ENCODE peak calls at places on chromosomes 3 and 15, in six cellular contexts. One of them, this sample, is unnamed. For H3K36me3 and H3K9me3, the result is how much of the 10 kb centered on the place peaks cover.

GRCh38 chr3:127483902-127484591 is 106.5 kb downstream of the TPRA1 start:
- DNase-seq in body of pancreas: no peak
- DNase-seq in SJSA1: peak
- DNase-seq in thoracic aorta: no peak
- DNase-seq in WERI-Rb-1: no peak
- DNase-seq in HepG2: no peak
- DNase-seq in this sample: no peak

GRCh38 chr3:25548836-25549235 is 115.9 kb downstream of the TOP2B start:
- DNase-seq in body of pancreas: no peak
- DNase-seq in SJSA1: no peak
- DNase-seq in thoracic aorta: no peak
- DNase-seq in WERI-Rb-1: no peak
- DNase-seq in HepG2: no peak
- DNase-seq in this sample: no peak

GRCh38 chr15:55586808-55587207 is 1.3 kb downstream of the PYGO1 start:
- DNase-seq in body of pancreas: no peak
- DNase-seq in SJSA1: no peak
- DNase-seq in thoracic aorta: no peak
- DNase-seq in WERI-Rb-1: no peak
- DNase-seq in HepG2: no peak
- DNase-seq in this sample: no peak

GRCh38 chr15:96320703-96321421 is 9.6 kb upstream of the NR2F2 start:
- DNase-seq in body of pancreas: no peak
- DNase-seq in SJSA1: no peak
- DNase-seq in thoracic aorta: no peak
- DNase-seq in WERI-Rb-1: no peak
- DNase-seq in HepG2: no peak
- DNase-seq in this sample: no peak

GRCh38 chr15:68693071-68693470 is 114.3 kb downstream of the CORO2B start:
- DNase-seq in body of pancreas: no peak
- DNase-seq in SJSA1: no peak
- DNase-seq in thoracic aorta: no peak
- DNase-seq in WERI-Rb-1: no peak
- DNase-seq in HepG2: no peak
- DNase-seq in this sample: no peak

GRCh38 chr3:55906896-55907295 is 419.8 kb upstream of the WNT5A start:
- DNase-seq in body of pancreas: no peak
- DNase-seq in SJSA1: no peak
- DNase-seq in thoracic aorta: no peak
- DNase-seq in WERI-Rb-1: no peak
- DNase-seq in HepG2: no peak
- DNase-seq in this sample: no peak

GRCh38 chr3:170523248-170523647 is 62.6 kb downstream of the SLC7A14 start:
- DNase-seq in body of pancreas: no peak
- DNase-seq in SJSA1: no peak
- DNase-seq in thoracic aorta: no peak
- DNase-seq in WERI-Rb-1: no peak
- DNase-seq in HepG2: no peak
- DNase-seq in this sample: no peak

GRCh38 chr15:85579957-85580694 is 199.7 kb downstream of the AKAP13 start:
- DNase-seq in body of pancreas: peak
- DNase-seq in SJSA1: no peak
- DNase-seq in thoracic aorta: no peak
- DNase-seq in WERI-Rb-1: no peak
- DNase-seq in HepG2: no peak
- DNase-seq in this sample: no peak

GRCh38 chr3:14876942-14877341 is 58.2 kb downstream of the FGD5 start:
- DNase-seq in body of pancreas: peak
- DNase-seq in SJSA1: no peak
- DNase-seq in thoracic aorta: peak
- DNase-seq in WERI-Rb-1: no peak
- DNase-seq in HepG2: no peak
- DNase-seq in this sample: no peak

GRCh38 chr15:59862191-59863155 is 141.6 kb upstream of the FOXB1 start:
- DNase-seq in body of pancreas: no peak
- DNase-seq in SJSA1: no peak
- DNase-seq in thoracic aorta: no peak
- DNase-seq in WERI-Rb-1: no peak
- DNase-seq in HepG2: no peak
- DNase-seq in this sample: no peak

GRCh38 chr15:37783290-37783689 is 151.2 kb upstream of the TMCO5A start:
- DNase-seq in body of pancreas: no peak
- DNase-seq in SJSA1: no peak
- DNase-seq in thoracic aorta: no peak
- DNase-seq in WERI-Rb-1: no peak
- DNase-seq in HepG2: no peak
- DNase-seq in this sample: no peak

GRCh38 chr3:36991923-36992805 is 767 bp downstream of the EPM2AIP1 start:
- DNase-seq in body of pancreas: peak
- DNase-seq in SJSA1: peak
- DNase-seq in thoracic aorta: no peak
- DNase-seq in WERI-Rb-1: no peak
- DNase-seq in HepG2: peak
- DNase-seq in this sample: no peak

GRCh38 chr3:151278223-151278622 is at the start of gene P2RY14:
- DNase-seq in body of pancreas: no peak
- DNase-seq in SJSA1: no peak
- DNase-seq in thoracic aorta: no peak
- DNase-seq in WERI-Rb-1: no peak
- DNase-seq in HepG2: no peak
- DNase-seq in this sample: peak

GRCh38 chr15:35215095-35215494 is 130.0 kb upstream of the NANOGP8 start:
- DNase-seq in body of pancreas: no peak
- DNase-seq in SJSA1: no peak
- DNase-seq in thoracic aorta: no peak
- DNase-seq in WERI-Rb-1: no peak
- DNase-seq in HepG2: no peak
- DNase-seq in this sample: no peak

GRCh38 chr3:58020740-58021071 is 12.5 kb downstream of the FLNB start:
- DNase-seq in body of pancreas: no peak
- DNase-seq in SJSA1: no peak
- DNase-seq in thoracic aorta: no peak
- DNase-seq in WERI-Rb-1: no peak
- DNase-seq in HepG2: no peak
- DNase-seq in this sample: no peak

GRCh38 chr15:73981761-73982222 is 10.3 kb downstream of the STOML1 start:
- DNase-seq in body of pancreas: no peak
- DNase-seq in SJSA1: no peak
- DNase-seq in thoracic aorta: no peak
- DNase-seq in WERI-Rb-1: no peak
- DNase-seq in HepG2: no peak
- DNase-seq in this sample: no peak

GRCh38 chr15:74780983-74781672 is 752 bp upstream of the CSK start:
- DNase-seq in body of pancreas: no peak
- DNase-seq in SJSA1: no peak
- DNase-seq in thoracic aorta: no peak
- DNase-seq in WERI-Rb-1: no peak
- DNase-seq in HepG2: no peak
- DNase-seq in this sample: peak

GRCh38 chr3:188936597-188937107 is 235.1 kb upstream of the TPRG1 start:
- DNase-seq in body of pancreas: no peak
- DNase-seq in SJSA1: no peak
- DNase-seq in thoracic aorta: no peak
- DNase-seq in WERI-Rb-1: no peak
- DNase-seq in HepG2: no peak
- DNase-seq in this sample: no peak

GRCh38 chr15:53586815-53587214 is 172.6 kb downstream of the WDR72 start:
- DNase-seq in body of pancreas: peak
- DNase-seq in SJSA1: no peak
- DNase-seq in thoracic aorta: no peak
- DNase-seq in WERI-Rb-1: peak
- DNase-seq in HepG2: peak
- DNase-seq in this sample: no peak

GRCh38 chr15:64600794-64601193 is 140.4 kb downstream of the ZNF609 start:
- DNase-seq in body of pancreas: no peak
- DNase-seq in SJSA1: no peak
- DNase-seq in thoracic aorta: no peak
- DNase-seq in WERI-Rb-1: no peak
- DNase-seq in HepG2: no peak
- DNase-seq in this sample: no peak

GRCh38 chr15:64597469-64597806 is 137.1 kb downstream of the ZNF609 start:
- DNase-seq in body of pancreas: no peak
- DNase-seq in SJSA1: no peak
- DNase-seq in thoracic aorta: no peak
- DNase-seq in WERI-Rb-1: no peak
- DNase-seq in HepG2: no peak
- DNase-seq in this sample: peak

GRCh38 chr15:64599716-64600115 is 139.3 kb downstream of the ZNF609 start:
- DNase-seq in body of pancreas: no peak
- DNase-seq in SJSA1: peak
- DNase-seq in thoracic aorta: no peak
- DNase-seq in WERI-Rb-1: no peak
- DNase-seq in HepG2: no peak
- DNase-seq in this sample: no peak

GRCh38 chr15:64599226-64599625 is 138.8 kb downstream of the ZNF609 start:
- DNase-seq in body of pancreas: no peak
- DNase-seq in SJSA1: no peak
- DNase-seq in thoracic aorta: no peak
- DNase-seq in WERI-Rb-1: no peak
- DNase-seq in HepG2: no peak
- DNase-seq in this sample: no peak

DNA sequence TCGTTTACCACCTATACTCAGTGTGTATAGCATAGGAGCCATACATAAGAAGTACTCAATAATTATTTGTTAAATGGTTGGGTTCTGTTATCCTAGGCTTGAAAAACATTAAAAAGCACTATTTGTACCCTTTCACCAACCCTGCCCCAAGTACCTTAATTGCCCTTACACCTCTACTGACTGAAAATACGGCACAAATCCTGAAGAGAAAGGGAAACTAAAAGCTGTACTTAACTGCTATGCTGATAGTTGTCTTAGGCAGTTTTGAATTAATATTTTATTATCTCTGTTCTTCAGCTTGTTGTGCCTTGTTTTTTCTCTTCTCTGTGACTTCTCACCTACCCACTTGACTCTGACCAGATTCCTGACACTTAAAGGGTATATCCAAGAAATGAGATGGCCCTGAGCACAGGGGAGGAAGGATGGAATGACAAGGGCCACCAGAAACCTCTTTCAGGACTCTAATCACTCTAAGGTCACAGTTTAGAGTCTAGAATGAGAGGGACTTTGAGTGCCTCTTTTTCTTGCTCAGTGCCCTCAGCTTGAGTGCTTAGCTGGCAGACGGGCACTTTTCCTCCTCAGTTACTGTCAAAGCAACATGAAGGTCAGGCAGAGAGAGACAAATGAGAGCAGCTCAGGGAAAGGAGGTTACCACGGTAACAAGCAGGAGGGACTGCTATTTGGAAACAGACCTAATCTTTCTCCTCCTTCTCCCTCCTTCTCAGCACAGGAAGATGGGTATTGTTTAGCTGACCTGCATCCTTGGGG is 136.5 kb downstream of the ZNF609 start:
- DNase-seq in body of pancreas: peak
- DNase-seq in SJSA1: no peak
- DNase-seq in thoracic aorta: no peak
- DNase-seq in WERI-Rb-1: peak
- DNase-seq in HepG2: no peak
- DNase-seq in this sample: peak
- H3K27ac ChIP-seq in body of pancreas: peak
- H3K27ac ChIP-seq in SJSA1: no peak
- H3K27ac ChIP-seq in thoracic aorta: no peak
- H3K27ac ChIP-seq in WERI-Rb-1: peak
- H3K27ac ChIP-seq in HepG2: no peak
- H3K27ac ChIP-seq in this sample: peak

DNA sequence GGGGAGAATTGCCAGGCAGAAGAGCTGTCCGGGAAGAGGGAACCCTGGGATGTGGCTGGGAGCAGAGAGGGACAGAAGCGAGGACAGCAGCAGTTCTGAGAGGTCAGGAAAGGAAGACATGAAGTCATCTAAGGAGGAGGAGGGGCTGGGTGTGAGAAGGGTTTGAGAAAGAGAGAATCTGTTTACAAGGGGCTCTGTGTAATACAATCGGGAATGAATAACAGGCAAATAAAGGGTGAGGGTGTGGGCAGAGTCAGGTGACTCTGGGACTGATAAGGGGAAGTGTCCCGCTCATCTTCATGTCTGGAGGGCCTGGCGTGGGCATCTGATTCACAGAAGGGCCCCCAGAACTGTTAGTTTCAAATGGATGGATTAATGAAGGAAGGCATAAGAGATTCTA is 191.3 kb downstream of the XXYLT1 start:
- DNase-seq in body of pancreas: no peak
- DNase-seq in SJSA1: no peak
- DNase-seq in thoracic aorta: no peak
- DNase-seq in WERI-Rb-1: no peak
- DNase-seq in HepG2: no peak
- DNase-seq in this sample: no peak
- H3K36me3 ChIP-seq in body of pancreas: under half
- H3K36me3 ChIP-seq in SJSA1: under half
- H3K36me3 ChIP-seq in thoracic aorta: under half
- H3K36me3 ChIP-seq in WERI-Rb-1: under half
- H3K36me3 ChIP-seq in HepG2: under half
- H3K36me3 ChIP-seq in this sample: under half

GRCh38 chr15:25243800-25244097 is 195.1 kb downstream of the UBE3A start:
- DNase-seq in body of pancreas: peak
- DNase-seq in SJSA1: peak
- DNase-seq in thoracic aorta: no peak
- DNase-seq in WERI-Rb-1: peak
- DNase-seq in HepG2: no peak
- DNase-seq in this sample: no peak

GRCh38 chr15:25241241-25241801 is 197.5 kb downstream of the UBE3A start:
- DNase-seq in body of pancreas: peak
- DNase-seq in SJSA1: no peak
- DNase-seq in thoracic aorta: no peak
- DNase-seq in WERI-Rb-1: peak
- DNase-seq in HepG2: no peak
- DNase-seq in this sample: no peak

GRCh38 chr15:25240461-25241021 is 198.3 kb downstream of the UBE3A start:
- DNase-seq in body of pancreas: peak
- DNase-seq in SJSA1: no peak
- DNase-seq in thoracic aorta: no peak
- DNase-seq in WERI-Rb-1: no peak
- DNase-seq in HepG2: no peak
- DNase-seq in this sample: no peak

GRCh38 chr15:25242957-25243799 is 195.6 kb downstream of the UBE3A start:
- DNase-seq in body of pancreas: peak
- DNase-seq in SJSA1: peak
- DNase-seq in thoracic aorta: no peak
- DNase-seq in WERI-Rb-1: no peak
- DNase-seq in HepG2: no peak
- DNase-seq in this sample: no peak

GRCh38 chr15:25242166-25242879 is 196.5 kb downstream of the UBE3A start:
- DNase-seq in body of pancreas: peak
- DNase-seq in SJSA1: peak
- DNase-seq in thoracic aorta: no peak
- DNase-seq in WERI-Rb-1: peak
- DNase-seq in HepG2: no peak
- DNase-seq in this sample: no peak
- H3K9me3 ChIP-seq in body of pancreas: under half
- H3K9me3 ChIP-seq in SJSA1: under half
- H3K9me3 ChIP-seq in thoracic aorta: under half
- H3K9me3 ChIP-seq in WERI-Rb-1: under half
- H3K9me3 ChIP-seq in HepG2: half or more
- H3K9me3 ChIP-seq in this sample: under half

DNA sequence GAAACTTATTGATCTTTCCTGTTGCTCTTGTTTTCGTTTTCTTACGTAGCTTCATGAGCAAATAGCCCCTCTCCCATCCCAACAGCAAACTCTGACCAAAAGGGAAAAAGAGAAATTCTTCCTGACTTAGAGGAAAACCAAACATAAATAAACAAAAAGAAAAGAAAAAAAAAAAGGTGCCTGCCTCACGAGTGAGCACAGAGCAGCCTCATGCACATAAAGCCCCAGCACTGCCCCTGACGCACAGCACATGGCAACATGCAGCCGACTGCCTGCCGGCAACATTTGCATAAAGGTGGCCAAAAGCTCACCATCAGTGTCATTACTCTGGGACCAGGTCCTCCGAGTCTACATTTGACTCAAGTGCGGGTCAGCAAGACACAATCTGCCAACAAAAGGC is 6.4 kb downstream of the POC1A start:
- DNase-seq in body of pancreas: no peak
- DNase-seq in SJSA1: no peak
- DNase-seq in thoracic aorta: no peak
- DNase-seq in WERI-Rb-1: no peak
- DNase-seq in HepG2: no peak
- DNase-seq in this sample: no peak
- H3K27ac ChIP-seq in body of pancreas: no peak
- H3K27ac ChIP-seq in SJSA1: no peak
- H3K27ac ChIP-seq in thoracic aorta: no peak
- H3K27ac ChIP-seq in WERI-Rb-1: no peak
- H3K27ac ChIP-seq in HepG2: no peak
- H3K27ac ChIP-seq in this sample: no peak